ENCODE peak calls at places on chromosomes 12 and 14, in ten cellular contexts. L is fibroblast of the aortic adventitia; D is GM06990; M is cardiac fibroblast; P is keratinocyte; E is fibroblast of pulmonary artery; K is CD8-positive, alpha-beta T cell; G is RWPE2; R is gastrocnemius medialis; Q is GM12865. V is an unnamed sample.

GRCh38 chr14:22520235-22520634 is 68.8 kb downstream of the DAD1 start:
- DNase-seq in E (peak), R (no peak), L (peak), Q (no peak), P (no peak), K (no peak), D (no peak), M (peak), G (no peak), V (peak)

GRCh38 chr14:86766469-86766868 is 1226.5 kb downstream of the GALC start:
- DNase-seq in R (no peak), M (no peak), K (no peak), L (no peak), Q (no peak), E (no peak), D (no peak), P (no peak), G (no peak), V (peak)

GRCh38 chr14:59483819-59484610 is at the start of the genes JKAMP and L3HYPDH:
- DNase-seq in Q (peak), E (peak), R (peak), M (peak), P (peak), L (peak), D (peak), G (peak), K (peak), V (peak)

GRCh38 chr14:100031506-100032281 is 33.5 kb upstream of the EVL start:
- DNase-seq in P (peak), Q (no peak), G (peak), L (peak), D (no peak), R (peak), M (peak), E (peak), K (no peak), V (peak)

GRCh38 chr14:39232554-39233415 is 930 bp upstream of the MIA2 start:
- DNase-seq in Q (peak), L (peak), E (peak), R (no peak), D (no peak), M (peak), G (no peak), P (no peak), K (no peak), V (no peak)

GRCh38 chr12:67804168-67804567 is 155.6 kb downstream of the DYRK2 start:
- DNase-seq in L (no peak), D (no peak), K (peak), G (no peak), M (no peak), E (no peak), P (no peak), R (no peak), Q (peak), V (no peak)

GRCh38 chr12:53219956-53220856 is 11.8 kb downstream of the RARG start:
- DNase-seq in D (peak), E (peak), R (no peak), G (no peak), K (peak), P (no peak), M (peak), Q (peak), L (peak), V (peak)

GRCh38 chr14:86777950-86778602 is 1214.9 kb downstream of the GALC start:
- DNase-seq in L (peak), K (no peak), M (peak), G (no peak), D (no peak), Q (no peak), R (no peak), P (no peak), E (peak), V (no peak)

GRCh38 chr14:59897757-59898383 is 22.1 kb upstream of the LRRC9 start:
- DNase-seq in M (peak), R (no peak), D (no peak), E (peak), L (peak), Q (peak), K (no peak), G (no peak), P (no peak), V (peak)

GRCh38 chr14:51573607-51574006 is 78.1 kb upstream of the FRMD6 start:
- DNase-seq in G (no peak), E (no peak), K (no peak), L (no peak), M (no peak), Q (peak), D (no peak), R (no peak), P (no peak), V (no peak)

GRCh38 chr12:68451261-68452091 is 119.3 kb upstream of the MDM1 start:
- DNase-seq in R (peak), L (peak), Q (peak), P (no peak), E (peak), M (peak), D (peak), G (no peak), K (peak), V (peak)

GRCh38 chr14:73997944-73998451 is 21.1 kb downstream of the ENTPD5 start:
- DNase-seq in K (no peak), D (no peak), R (no peak), M (no peak), E (no peak), P (no peak), G (no peak), Q (no peak), L (no peak), V (no peak)

GRCh38 chr12:89559753-89560152 is 33.9 kb upstream of the POC1B start:
- DNase-seq in M (no peak), D (no peak), K (no peak), Q (no peak), P (no peak), G (no peak), L (no peak), R (no peak), E (no peak), V (no peak)

GRCh38 chr14:102824832-102825231 is 47.6 kb downstream of the TRAF3 start:
- DNase-seq in P (peak), G (no peak), M (peak), K (no peak), D (no peak), R (peak), Q (no peak), E (peak), L (peak), V (peak)
- TF ChIP-seq CTCF in P (no peak), G (no peak), M (no peak), K (no peak), D (no peak), R (no peak), Q (no peak), E (no peak), L (no peak), V (no peak)

GRCh38 chr14:96204151-96205058 is at the start of gene BDKRB2:
- DNase-seq in P (no peak), M (peak), E (peak), L (peak), K (no peak), D (no peak), G (peak), Q (peak), R (peak), V (peak)

GRCh38 chr14:96205059-96205993 is 687 bp downstream of the BDKRB2 start:
- DNase-seq in D (no peak), P (no peak), R (no peak), K (no peak), L (no peak), M (no peak), G (peak), E (no peak), Q (no peak), V (no peak)

GRCh38 chr14:96205994-96206392 is 1.4 kb downstream of the BDKRB2 start:
- DNase-seq in E (no peak), M (no peak), D (no peak), K (no peak), Q (no peak), G (no peak), L (peak), P (no peak), R (no peak), V (no peak)

GRCh38 chr14:96207686-96208085 is 3.0 kb downstream of the BDKRB2 start:
- DNase-seq in L (no peak), P (no peak), G (no peak), Q (no peak), E (no peak), R (no peak), M (no peak), D (no peak), K (no peak), V (no peak)

GRCh38 chr14:96206461-96206860 is 1.8 kb downstream of the BDKRB2 start:
- DNase-seq in E (no peak), P (no peak), Q (no peak), D (no peak), R (no peak), M (no peak), G (no peak), K (no peak), L (peak), V (peak)
- H3K4me3 ChIP-seq in E (no peak), P (peak), Q (no peak), D (no peak), R (no peak), M (no peak), G (no peak), K (no peak), L (peak), V (no peak)

DNA sequence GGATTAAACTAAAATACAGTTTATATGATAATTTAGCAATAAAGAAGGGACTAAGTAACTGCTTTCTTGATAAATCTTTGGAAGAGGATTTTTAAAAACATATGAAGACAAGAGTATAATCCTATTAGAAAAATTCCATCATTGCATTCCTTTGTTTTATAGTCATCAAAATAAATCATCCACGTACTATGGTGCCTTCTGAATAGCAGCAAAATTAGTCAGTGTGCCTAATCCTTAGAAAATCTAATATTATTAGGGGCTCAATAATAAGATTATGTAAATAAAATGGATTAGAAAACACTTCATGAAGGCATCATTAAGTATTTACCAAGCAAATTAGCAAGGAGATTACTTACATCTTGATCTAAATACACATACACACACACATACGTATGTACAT is 102.1 kb downstream of the KCNH5 start:
- DNase-seq in R (no peak), M (peak), G (no peak), P (no peak), E (peak), D (no peak), Q (no peak), L (peak), K (no peak), V (peak)
- TF ChIP-seq CTCF in R (no peak), M (no peak), G (no peak), P (no peak), E (no peak), D (no peak), Q (no peak), L (no peak), K (no peak), V (no peak)

GRCh38 chr12:46556105-46556559 is 183.6 kb upstream of the SLC38A2 start:
- DNase-seq in P (no peak), K (no peak), D (no peak), G (no peak), E (peak), L (peak), Q (no peak), M (peak), R (no peak), V (peak)
- H3K4me3 ChIP-seq in P (no peak), K (no peak), D (no peak), G (no peak), E (no peak), L (no peak), Q (no peak), M (no peak), R (no peak), V (no peak)

GRCh38 chr12:122526683-122527477 is at the start of the genes KNTC1 and RSRC2:
- DNase-seq in E (peak), P (peak), L (peak), G (peak), Q (peak), D (peak), R (peak), K (peak), M (peak), V (peak)
- TF ChIP-seq CTCF in E (no peak), P (no peak), L (no peak), G (no peak), Q (no peak), D (no peak), R (no peak), K (no peak), M (no peak), V (no peak)

DNA sequence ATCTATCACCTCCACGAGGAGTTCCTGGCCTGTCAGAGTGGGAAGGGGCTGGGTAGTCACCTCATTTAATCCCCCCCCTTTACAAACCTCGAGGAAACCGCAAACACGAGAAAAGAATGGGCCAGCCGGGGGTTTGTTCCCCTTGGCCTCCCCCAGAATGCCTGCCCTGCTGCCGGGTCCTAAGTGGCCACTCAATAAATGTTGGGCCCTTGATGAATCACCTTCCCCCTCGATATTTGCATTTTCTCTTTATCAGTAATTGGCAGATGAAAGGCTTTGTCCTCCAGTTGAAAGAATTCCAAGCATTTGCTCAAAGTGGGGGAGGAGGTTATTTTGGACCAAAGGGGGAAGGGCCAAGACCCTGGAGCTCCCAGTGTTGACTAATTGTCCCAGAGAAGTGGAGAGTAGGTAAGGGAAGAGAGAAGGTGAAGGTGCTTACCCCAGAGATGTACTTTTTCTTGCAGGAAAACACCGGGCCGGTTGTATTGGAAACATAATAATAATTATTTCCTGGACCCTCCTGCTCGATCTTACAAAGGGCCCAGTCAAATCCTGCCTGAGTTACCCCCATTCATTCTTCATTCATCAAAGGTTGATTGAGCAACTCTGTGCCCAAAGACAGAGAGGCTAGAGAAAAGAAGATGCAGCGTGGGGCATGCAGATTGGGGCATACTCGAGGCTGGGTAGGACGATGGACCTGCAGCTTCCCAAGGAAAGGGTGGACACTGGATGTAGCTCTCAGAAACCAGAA is 1.9 kb upstream of the KDM2B start:
- DNase-seq in E (peak), D (no peak), R (no peak), P (no peak), M (peak), K (no peak), Q (no peak), L (peak), G (no peak), V (no peak)
- H3K4me3 ChIP-seq in E (no peak), D (no peak), R (no peak), P (no peak), M (no peak), K (no peak), Q (no peak), L (peak), G (no peak), V (peak)

GRCh38 chr12:92505373-92506340 is 197.1 kb upstream of the PLEKHG7 start:
- DNase-seq in L (peak), P (no peak), K (peak), D (peak), G (no peak), R (peak), Q (peak), E (peak), M (peak), V (no peak)

GRCh38 chr12:92503977-92504966 is 198.5 kb upstream of the PLEKHG7 start:
- DNase-seq in D (no peak), E (no peak), R (no peak), Q (no peak), P (no peak), G (no peak), K (no peak), M (no peak), L (no peak), V (no peak)

GRCh38 chr12:92506460-92506859 is 196.3 kb upstream of the PLEKHG7 start:
- DNase-seq in Q (no peak), G (no peak), P (no peak), K (no peak), D (no peak), L (no peak), R (no peak), E (no peak), M (peak), V (no peak)

GRCh38 chr12:92503029-92503931 is 199.5 kb upstream of the PLEKHG7 start:
- DNase-seq in M (peak), D (peak), Q (peak), L (no peak), P (no peak), K (no peak), G (no peak), E (no peak), R (peak), V (no peak)

GRCh38 chr12:92502417-92503028 is 200.3 kb upstream of the PLEKHG7 start:
- DNase-seq in K (no peak), Q (peak), M (peak), E (peak), G (no peak), R (no peak), D (no peak), P (no peak), L (peak), V (no peak)
- TF ChIP-seq CTCF in K (no peak), Q (peak), M (peak), E (peak), G (no peak), R (no peak), D (peak), P (peak), L (peak), V (no peak)

V was measured in A673.